ENCODE peak calls at places on chromosomes 5 and 9, in eight cellular contexts. O is A549, B is ovary, H is vagina, L is suprapubic skin, Q is heart left ventricle, K is lower leg skin, Y is body of pancreas. D is an unnamed sample.

GRCh38 chr9:127075592-127076380 is 46.6 kb downstream of the ANGPTL2 start:
- DNase-seq in O (no peak), B (no peak), H (no peak), L (no peak), Q (no peak), K (no peak), Y (no peak), D (no peak)

GRCh38 chr5:27158171-27158570 is 119.8 kb upstream of the CDH9 start:
- DNase-seq in O (no peak), B (no peak), H (no peak), L (no peak), Q (no peak), K (no peak), Y (no peak), D (no peak)

GRCh38 chr9:106945727-106946690 is 83.0 kb downstream of the ZNF462 start:
- DNase-seq in O (no peak), B (no peak), H (no peak), L (no peak), Q (no peak), K (no peak), Y (no peak), D (no peak)

GRCh38 chr5:178527458-178528307 is 62.5 kb downstream of the COL23A1 start:
- DNase-seq in O (no peak), B (no peak), H (no peak), L (peak; percentile 58), Q (peak; percentile 59), K (no peak), Y (no peak), D (no peak)

GRCh38 chr5:91006708-91007107 is 376.4 kb downstream of the ARRDC3 start:
- DNase-seq in O (no peak), B (no peak), H (no peak), L (no peak), Q (no peak), K (no peak), Y (peak; percentile 13), D (no peak)

GRCh38 chr9:106862115-106862945 is 636 bp upstream of the ZNF462 start:
- DNase-seq in O (peak; percentile 43), B (peak; percentile 58), H (no peak), L (no peak), Q (no peak), K (no peak), Y (no peak), D (no peak)

GRCh38 chr9:33116855-33117254 is 40.4 kb upstream of the SMU1 start:
- DNase-seq in O (no peak), B (no peak), H (no peak), L (no peak), Q (peak; percentile 20), K (no peak), Y (no peak), D (no peak)

GRCh38 chr9:120928720-120929389 is 2.3 kb upstream of the TRAF1 start:
- DNase-seq in O (peak; percentile 57), B (peak; percentile 79), H (no peak), L (peak; percentile 84), Q (peak; percentile 83), K (peak; percentile 95), Y (peak; percentile 81), D (peak; percentile 53)

GRCh38 chr9:70411930-70412677 is 2.4 kb downstream of the KLF9 start:
- DNase-seq in O (no peak), B (peak; percentile 74), H (peak; percentile 91), L (peak; percentile 86), Q (peak; percentile 77), K (peak; percentile 94), Y (peak; percentile 77), D (peak; percentile 82)

GRCh38 chr9:95023217-95024003 is 294.1 kb downstream of the FANCC start:
- DNase-seq in O (peak; percentile 80), B (no peak), H (no peak), L (no peak), Q (peak; percentile 56), K (no peak), Y (peak; percentile 62), D (no peak)

GRCh38 chr9:99666571-99666970 is 155.1 kb upstream of the NR4A3 start:
- DNase-seq in O (no peak), B (no peak), H (no peak), L (no peak), Q (no peak), K (no peak), Y (no peak), D (no peak)

GRCh38 chr9:122382901-122383850 is 12.4 kb downstream of the PTGS1 start:
- DNase-seq in O (no peak), B (no peak), H (no peak), L (no peak), Q (no peak), K (peak; percentile 79), Y (no peak), D (no peak)

GRCh38 chr9:122387526-122387925 is 16.7 kb downstream of the PTGS1 start:
- DNase-seq in O (no peak), B (no peak), H (no peak), L (no peak), Q (no peak), K (no peak), Y (no peak), D (no peak)

GRCh38 chr9:122381206-122381950 is 10.6 kb downstream of the PTGS1 start:
- DNase-seq in O (no peak), B (no peak), H (no peak), L (no peak), Q (no peak), K (peak; percentile 75), Y (no peak), D (no peak)

GRCh38 chr9:122386316-122386872 is 15.6 kb downstream of the PTGS1 start:
- DNase-seq in O (no peak), B (no peak), H (no peak), L (no peak), Q (no peak), K (peak; percentile 57), Y (no peak), D (no peak)

DNA sequence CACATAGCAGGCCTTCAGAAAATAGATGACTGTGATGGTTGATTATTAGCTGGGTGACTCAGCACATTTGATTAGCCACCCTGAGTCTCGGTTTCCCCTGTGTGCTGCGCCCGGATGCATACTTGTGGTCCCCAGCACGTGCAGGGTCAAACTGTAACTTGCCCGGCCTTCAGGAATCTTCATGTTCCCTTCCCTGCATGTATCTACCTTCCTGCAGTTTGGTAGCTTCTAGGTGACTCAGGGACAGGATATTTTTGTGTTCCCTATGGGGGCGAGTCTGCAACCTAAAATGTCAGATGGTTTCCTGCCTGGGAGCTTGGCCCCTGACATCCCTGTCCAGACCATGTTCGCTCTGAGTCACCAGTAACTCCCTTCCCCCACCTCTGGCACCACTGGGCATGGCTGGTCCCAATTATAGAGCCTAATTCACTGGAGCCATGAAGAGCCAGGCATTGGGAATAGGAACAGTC is 13.2 kb downstream of the PTGS1 start:
- DNase-seq in O (peak; percentile 36), B (no peak), H (no peak), L (no peak), Q (no peak), K (peak; percentile 73), Y (no peak), D (no peak)
- TF ChIP-seq POLR2A in O (no peak), B (no peak), H (no peak), L (no peak), Q (no peak), K (no peak), Y (no peak), D (no peak)

GRCh38 chr9:118575341-118576070 is 793.7 kb downstream of the BRINP1 start:
- DNase-seq in O (no peak), B (no peak), H (no peak), L (no peak), Q (no peak), K (no peak), Y (no peak), D (no peak)

GRCh38 chr9:118578467-118578866 is 790.8 kb downstream of the BRINP1 start:
- DNase-seq in O (no peak), B (no peak), H (no peak), L (no peak), Q (no peak), K (no peak), Y (no peak), D (no peak)

DNA sequence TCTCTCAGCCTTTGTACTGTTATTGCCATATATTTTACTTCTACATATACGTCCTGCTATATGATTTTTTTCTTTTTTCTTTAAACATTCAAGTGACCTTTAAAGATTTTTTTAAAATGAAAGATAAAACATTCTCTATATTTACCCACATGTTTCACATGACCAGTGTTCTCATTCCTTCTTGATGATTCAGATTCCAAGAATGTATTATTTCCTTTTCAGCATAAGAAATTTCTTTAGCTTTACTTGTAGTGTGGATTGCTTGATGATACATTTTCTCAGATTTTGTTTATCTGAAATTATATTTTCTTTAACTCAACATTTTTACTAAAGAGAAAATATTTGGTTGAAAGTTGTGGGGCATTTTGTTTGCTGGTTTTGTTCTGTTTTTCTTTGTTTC is 792.1 kb downstream of the BRINP1 start:
- DNase-seq in O (peak; percentile 16), B (no peak), H (no peak), L (no peak), Q (no peak), K (no peak), Y (no peak), D (no peak)
- TF ChIP-seq POLR2A in O (no peak), B (no peak), H (no peak), L (no peak), Q (no peak), K (no peak), Y (no peak), D (no peak)

GRCh38 chr5:171450423-171451246 is 31.2 kb downstream of the FGF18 start:
- DNase-seq in O (no peak), B (peak; percentile 79), H (no peak), L (peak; percentile 82), Q (peak; percentile 75), K (peak; percentile 91), Y (peak; percentile 29), D (no peak)
- TF ChIP-seq POLR2A in O (no peak), B (no peak), H (no peak), L (no peak), Q (no peak), K (no peak), Y (no peak), D (no peak)

GRCh38 chr5:44809215-44809955 is 638 bp downstream of the MRPS30 start:
- DNase-seq in O (peak; percentile 60), B (peak; percentile 52), H (peak; percentile 88), L (peak; percentile 65), Q (peak; percentile 32), K (peak; percentile 87), Y (peak; percentile 38), D (peak; percentile 76)
- TF ChIP-seq POLR2A in O (no peak), B (no peak), H (no peak), L (no peak), Q (no peak), K (no peak), Y (no peak), D (no peak)

DNA sequence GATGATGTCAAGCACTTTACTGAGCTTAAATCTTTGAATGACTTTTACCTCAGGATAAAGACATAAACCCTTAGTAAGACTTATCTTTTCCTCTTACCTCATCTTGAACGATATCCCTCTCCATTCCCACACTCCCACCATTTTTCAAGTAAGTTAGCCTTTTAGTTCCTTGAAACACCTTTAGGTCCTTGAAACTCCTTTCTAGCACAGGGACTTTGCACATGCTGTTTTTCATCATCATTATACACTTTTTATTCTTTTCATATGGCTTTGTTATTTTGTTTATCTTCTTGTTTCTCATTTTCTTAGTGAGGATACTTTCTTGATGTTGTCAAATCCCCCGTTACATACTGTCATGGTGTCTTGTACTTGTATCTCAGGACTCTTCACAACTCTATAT is 24.8 kb downstream of the YTHDC2 start:
- DNase-seq in O (no peak), B (no peak), H (no peak), L (no peak), Q (no peak), K (no peak), Y (no peak), D (no peak)
- TF ChIP-seq POLR2A in O (no peak), B (no peak), H (no peak), L (no peak), Q (no peak), K (no peak), Y (no peak), D (no peak)

D was measured in erythroblast.